ENCODE peak calls at places on chromosomes 7 and 10, in six cellular contexts. J, E, V, D, Y and L are unnamed samples.

GRCh38 chr7:48628950-48629349 is 295.4 kb upstream of the CDC14C start:
- DNase-seq in J (no peak), E (no peak), V (no peak), D (no peak), Y (no peak), L (no peak)

GRCh38 chr10:58016614-58017013 is 251.1 kb downstream of the IPMK start:
- DNase-seq in J (no peak), E (no peak), V (no peak), D (no peak), Y (no peak), L (no peak)

GRCh38 chr10:110336111-110336721 is 31.5 kb upstream of the SMNDC1 start:
- DNase-seq in J (peak; percentile 98), E (peak; percentile 99), V (no peak), D (peak; percentile 45), Y (no peak), L (peak; percentile 99)

GRCh38 chr7:5396542-5396941 is 27.1 kb downstream of the TNRC18 start:
- DNase-seq in J (no peak), E (no peak), V (no peak), D (no peak), Y (peak; percentile 47), L (peak; percentile 61)

GRCh38 chr7:55515569-55516279 is 56.6 kb downstream of the VOPP1 start:
- DNase-seq in J (no peak), E (peak; percentile 30), V (no peak), D (no peak), Y (no peak), L (no peak)

GRCh38 chr10:1050555-1050954 is 1.6 kb upstream of the IDI1 start:
- DNase-seq in J (no peak), E (no peak), V (no peak), D (peak; percentile 70), Y (no peak), L (no peak)

GRCh38 chr7:157824819-157825121 is 488.0 kb downstream of the DNAJB6 start:
- DNase-seq in J (no peak), E (no peak), V (no peak), D (no peak), Y (no peak), L (no peak)

GRCh38 chr7:107697246-107698044 is 36.8 kb downstream of the SLC26A4 start:
- DNase-seq in J (no peak), E (no peak), V (no peak), D (no peak), Y (no peak), L (no peak)

GRCh38 chr10:129108994-129109393 is 358.0 kb upstream of the MGMT start:
- DNase-seq in J (no peak), E (no peak), V (no peak), D (no peak), Y (no peak), L (no peak)

GRCh38 chr7:29924006-29924405 is 65.6 kb downstream of the SCRN1 start:
- DNase-seq in J (no peak), E (no peak), V (no peak), D (no peak), Y (no peak), L (no peak)

GRCh38 chr7:78363866-78364265 is 565.3 kb downstream of the PHTF2 start:
- DNase-seq in J (no peak), E (no peak), V (no peak), D (no peak), Y (no peak), L (no peak)
- TF ChIP-seq CTCF in J (no peak), E (no peak), V (no peak), D (no peak), Y (no peak), L (no peak)

DNA sequence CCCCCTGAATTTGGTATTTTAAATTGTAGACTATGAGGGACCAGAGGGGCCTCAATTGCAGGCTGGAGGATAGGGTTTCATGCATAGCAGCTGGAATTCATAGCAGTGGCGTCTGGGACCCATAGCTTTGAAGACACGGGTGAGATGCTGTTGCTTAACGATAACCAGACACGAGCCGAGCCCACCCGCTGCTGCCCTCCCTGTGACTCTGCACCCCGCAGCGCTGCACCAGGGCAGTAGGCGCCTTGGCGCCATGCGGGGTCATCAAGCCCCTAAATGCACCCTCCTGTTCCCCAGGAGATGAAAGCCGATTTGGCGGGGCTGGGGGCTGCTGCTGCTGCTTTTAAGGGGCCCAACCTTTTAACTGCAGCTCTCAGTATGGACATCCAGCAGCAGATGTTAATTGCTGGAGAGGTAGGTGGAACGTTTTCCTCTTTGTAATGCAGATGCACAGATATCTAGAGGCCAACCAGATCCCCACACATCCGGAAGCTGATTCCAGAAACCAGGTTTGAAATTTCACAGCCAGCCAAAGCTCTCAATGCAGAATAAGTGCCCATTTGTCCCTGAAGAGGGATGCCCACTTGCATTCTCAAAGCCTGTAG is 62.1 kb downstream of the EEPD1 start:
- DNase-seq in J (no peak), E (no peak), V (no peak), D (peak; percentile 36), Y (no peak), L (no peak)
- H3K4me3 ChIP-seq in J (no peak overlapping the region), E (no peak overlapping the region), V (no peak overlapping the region), D (no peak overlapping the region), Y (no peak overlapping the region), L (no peak overlapping the region)

GRCh38 chr10:42475168-42476098 is 162.9 kb downstream of the ZNF33B start:
- DNase-seq in J (peak; percentile 16), E (peak; percentile 18), V (no peak), D (no peak), Y (no peak), L (peak; percentile 44)
- TF ChIP-seq CTCF in J (no peak), E (no peak), V (no peak), D (no peak), Y (no peak), L (no peak)

DNA sequence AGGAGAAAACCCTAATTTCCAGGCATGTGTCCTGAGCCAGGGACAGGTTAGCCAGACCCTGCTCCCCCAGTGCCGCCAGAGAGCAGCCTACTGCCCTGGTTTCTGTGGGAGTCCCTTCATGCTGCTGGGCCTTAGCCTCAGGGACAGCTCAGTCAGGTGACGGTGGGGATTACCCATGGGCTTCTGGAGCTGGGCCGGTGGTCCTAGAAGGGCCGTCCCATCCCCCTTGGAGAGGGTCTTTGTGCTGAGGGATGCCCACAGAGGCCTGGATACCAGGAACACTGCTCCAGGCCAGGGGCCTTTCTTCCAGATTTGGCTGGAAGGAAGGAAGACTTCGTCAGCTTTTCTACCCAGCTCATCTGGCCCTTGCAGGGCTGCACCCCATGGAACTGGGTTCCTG is 71.4 kb upstream of the ZNF722 start:
- DNase-seq in J (no peak), E (no peak), V (peak; percentile 36), D (no peak), Y (no peak), L (no peak)
- H3K4me3 ChIP-seq in J (no peak overlapping the region), E (no peak overlapping the region), V (no peak overlapping the region), D (no peak overlapping the region), Y (peak overlapping the region; percentile 93), L (no peak overlapping the region)

GRCh38 chr10:11781114-11781513 is 38.9 kb downstream of the ECHDC3 start:
- DNase-seq in J (no peak), E (no peak), V (no peak), D (no peak), Y (no peak), L (no peak)

GRCh38 chr10:11787846-11788245 is 35.3 kb upstream of the PROSER2 start:
- DNase-seq in J (no peak), E (no peak), V (no peak), D (no peak), Y (no peak), L (no peak)

GRCh38 chr10:11783558-11783865 is 39.6 kb upstream of the PROSER2 start:
- DNase-seq in J (no peak), E (no peak), V (no peak), D (peak; percentile 6), Y (no peak), L (no peak)

GRCh38 chr10:11787374-11787773 is 35.8 kb upstream of the PROSER2 start:
- DNase-seq in J (no peak), E (no peak), V (no peak), D (no peak), Y (no peak), L (no peak)

DNA sequence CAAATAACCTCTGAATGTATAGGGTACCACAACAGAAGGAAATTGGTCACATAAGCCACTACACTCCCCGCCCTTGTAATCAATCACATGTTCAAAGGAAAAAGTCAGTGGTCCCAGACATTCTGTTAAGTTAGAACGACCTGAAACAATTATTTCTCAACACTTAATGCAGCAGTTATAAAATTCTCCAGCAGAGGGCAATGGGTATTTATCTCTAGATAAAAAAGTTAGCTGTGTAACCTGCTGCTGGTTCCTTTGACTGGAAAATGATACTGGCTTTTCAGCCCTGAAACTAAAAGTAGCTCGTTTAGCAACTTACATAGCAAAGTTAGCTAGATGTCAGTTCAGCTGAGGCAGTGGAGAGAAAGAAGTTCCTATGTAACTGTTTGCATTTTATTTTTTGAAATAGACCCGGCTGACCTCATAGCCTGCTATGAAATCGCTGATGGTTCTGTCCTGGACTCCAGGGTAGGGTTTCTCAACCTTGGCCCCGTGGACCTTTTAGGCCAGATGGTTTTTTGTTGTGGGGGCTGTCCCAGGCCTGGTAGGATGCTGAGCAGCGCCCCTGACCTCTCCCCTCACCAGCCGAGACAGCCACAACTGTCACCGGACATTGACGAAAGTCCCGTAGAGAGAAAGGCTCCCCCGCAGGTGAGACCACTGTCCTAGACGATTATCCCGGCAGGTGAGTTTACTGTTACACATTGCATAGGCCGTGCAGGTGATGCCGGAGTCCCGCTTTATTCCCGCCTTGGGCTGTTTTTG is 40.2 kb upstream of the PROSER2 start:
- DNase-seq in J (peak; percentile 58), E (peak; percentile 74), V (no peak), D (peak; percentile 87), Y (no peak), L (peak; percentile 53)
- TF ChIP-seq CTCF in J (peak; percentile 77), E (peak; percentile 73), V (peak; percentile 71), D (peak; percentile 85), Y (peak; percentile 63), L (peak; percentile 70)

DNA sequence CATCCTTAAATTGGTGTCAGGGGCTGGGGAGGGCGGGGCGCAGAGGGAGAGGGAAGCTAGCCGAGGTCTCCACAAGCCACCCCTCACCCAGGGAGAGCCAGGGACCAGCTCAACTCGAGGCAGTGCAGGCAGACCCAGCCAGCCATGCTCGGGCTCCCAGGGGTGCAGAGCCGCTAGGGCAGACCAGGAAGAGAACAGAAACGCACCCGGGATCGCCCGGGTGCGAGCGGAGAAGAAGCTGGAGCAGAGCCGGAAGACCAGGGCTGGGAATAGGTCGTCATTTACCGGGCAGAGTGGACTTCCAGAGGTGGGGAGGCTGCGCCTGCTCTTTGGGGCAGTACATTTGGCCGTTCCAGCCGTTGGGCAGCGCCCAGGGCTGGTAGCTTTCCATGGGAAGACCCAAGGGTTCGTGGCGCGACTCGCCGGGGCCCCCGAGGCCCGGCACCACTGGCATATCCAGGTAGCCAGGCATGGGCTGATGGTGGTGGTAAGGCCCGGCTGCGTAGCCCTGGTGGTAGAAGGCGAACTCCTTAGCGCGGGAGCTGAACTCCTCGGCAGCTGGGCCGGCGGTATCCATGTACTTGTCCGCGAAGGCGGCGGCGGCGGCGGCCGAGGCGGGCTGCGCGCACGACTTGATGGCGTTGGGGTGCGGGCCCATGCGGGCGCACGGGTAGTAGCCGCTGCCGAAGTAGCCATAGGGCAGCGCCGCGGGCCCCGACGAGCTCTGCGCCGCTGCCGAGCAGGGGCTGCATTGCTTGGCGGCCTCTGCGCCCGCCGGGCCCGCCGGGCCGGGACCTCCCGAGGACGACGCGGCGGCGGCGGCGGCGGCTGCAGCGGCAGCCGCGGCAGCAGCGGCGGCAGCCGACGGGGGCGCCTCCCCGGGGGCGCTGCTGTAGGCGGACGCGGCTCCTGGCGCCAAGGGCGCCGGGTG is 755 bp downstream of the HOXA13 start:
- DNase-seq in J (no peak), E (no peak), V (no peak), D (no peak), Y (no peak), L (peak; percentile 37)
- H3K4me3 ChIP-seq in J (no peak overlapping the region), E (no peak overlapping the region), V (peak overlapping the region; percentile 20), D (peak overlapping the region; percentile 25), Y (no peak overlapping the region), L (peak overlapping the region; percentile 55)

GRCh38 chr7:122885583-122886356 is 490 bp downstream of the CADPS2 start:
- DNase-seq in J (no peak), E (peak; percentile 43), V (peak; percentile 54), D (peak; percentile 60), Y (no peak), L (peak; percentile 17)
- TF ChIP-seq CTCF in J (no peak), E (peak; percentile 42), V (no peak), D (no peak), Y (no peak), L (peak; percentile 11)